ENCODE peak calls at places on chromosome 7, in ten cellular contexts. T, C, E, U, G, N, S, X, I and Q are unnamed samples.
A peak's percentile ranks its signal among the peaks of the same experiment; 100 is the strongest.

GRCh38 chr7:47407821-47408674 is 173.9 kb downstream of the TNS3 start:
- DNase-seq in T (no peak), C (peak; percentile 33), E (no peak), U (no peak), G (no peak), N (no peak), S (no peak), X (no peak), I (no peak), Q (no peak)

GRCh38 chr7:47391726-47392125 is 190.2 kb downstream of the TNS3 start:
- DNase-seq in T (no peak), C (peak; percentile 50), E (no peak), U (no peak), G (no peak), N (no peak), S (no peak), X (no peak), I (no peak), Q (peak; percentile 52)

GRCh38 chr7:105678811-105679495 is 97.7 kb upstream of the EFCAB10 start:
- DNase-seq in T (no peak), C (peak; percentile 92), E (no peak), U (peak; percentile 13), G (no peak), N (no peak), S (peak; percentile 6), X (peak; percentile 28), I (no peak), Q (peak; percentile 82)

GRCh38 chr7:43456200-43456599 is 126.7 kb upstream of the STK17A start:
- DNase-seq in T (no peak), C (no peak), E (no peak), U (no peak), G (peak; percentile 14), N (no peak), S (no peak), X (peak; percentile 26), I (peak; percentile 36), Q (no peak)

GRCh38 chr7:79403451-79403850 is 50.0 kb downstream of the MAGI2 start:
- DNase-seq in T (no peak), C (no peak), E (no peak), U (no peak), G (no peak), N (no peak), S (no peak), X (no peak), I (no peak), Q (no peak)

GRCh38 chr7:36600869-36601530 is 123.3 kb downstream of the AOAH start:
- DNase-seq in T (no peak), C (no peak), E (no peak), U (no peak), G (peak; percentile 85), N (no peak), S (peak; percentile 12), X (peak; percentile 50), I (no peak), Q (no peak)

GRCh38 chr7:142811154-142811737 is 40.5 kb downstream of the PRSS2 start:
- DNase-seq in T (no peak), C (no peak), E (peak; percentile 39), U (no peak), G (peak; percentile 63), N (peak; percentile 52), S (peak; percentile 54), X (peak; percentile 73), I (peak; percentile 77), Q (no peak)

GRCh38 chr7:92569137-92569536 is 21.1 kb downstream of the FAM133B start:
- DNase-seq in T (no peak), C (no peak), E (no peak), U (no peak), G (no peak), N (no peak), S (no peak), X (no peak), I (no peak), Q (no peak)

GRCh38 chr7:127390817-127391590 is 1.5 kb downstream of the ZNF800 start:
- DNase-seq in T (no peak), C (no peak), E (no peak), U (no peak), G (no peak), N (no peak), S (no peak), X (peak; percentile 40), I (no peak), Q (no peak)

GRCh38 chr7:36011588-36011965 is 141.5 kb upstream of the EEPD1 start:
- DNase-seq in T (no peak), C (no peak), E (no peak), U (no peak), G (no peak), N (no peak), S (no peak), X (no peak), I (no peak), Q (no peak)

GRCh38 chr7:111401516-111401915 is 160.8 kb downstream of the IMMP2L start:
- DNase-seq in T (no peak), C (no peak), E (no peak), U (no peak), G (no peak), N (no peak), S (no peak), X (no peak), I (no peak), Q (no peak)